ENCODE peak calls at places on chromosomes 12 and 14, in five cellular contexts. Q, Y, S, C and B are unnamed samples.

GRCh38 chr14:39310071-39310470 is 76.4 kb downstream of the MIA2 start:
- DNase-seq in Q (no peak), C (no peak), S (no peak), Y (no peak), B (no peak)

GRCh38 chr12:18394742-18395141 is 133.4 kb downstream of the PIK3C2G start:
- DNase-seq in Q (no peak), S (no peak), C (no peak), Y (no peak), B (no peak)

GRCh38 chr14:90514015-90514398 is 117.2 kb downstream of the CALM1 start:
- DNase-seq in Y (no peak), S (peak; percentile 68), C (no peak), Q (no peak), B (no peak)

GRCh38 chr12:50579757-50580267 is 75.0 kb downstream of the DIP2B start:
- DNase-seq in Q (peak; percentile 51), C (no peak), S (no peak), Y (no peak), B (peak; percentile 25)

GRCh38 chr12:130477701-130478100 is 140.0 kb downstream of the PIWIL1 start:
- DNase-seq in S (no peak), C (no peak), Y (no peak), Q (no peak), B (no peak)

GRCh38 chr14:49997991-49998390 is 105.1 kb downstream of the ARF6 start:
- DNase-seq in S (no peak), Q (no peak), Y (no peak), C (no peak), B (no peak)

GRCh38 chr14:70032447-70032846 is 153.2 kb downstream of the SMOC1 start:
- DNase-seq in Q (no peak), Y (no peak), S (no peak), C (no peak), B (peak; percentile 47)

GRCh38 chr12:22792198-22792597 is 167.2 kb downstream of the ETNK1 start:
- DNase-seq in C (no peak), Y (no peak), Q (no peak), S (no peak), B (no peak)

GRCh38 chr14:65287264-65288131 is 125.0 kb upstream of the FUT8 start:
- DNase-seq in Q (no peak), Y (no peak), S (no peak), C (no peak), B (no peak)

GRCh38 chr14:102775855-102776760 is 1.1 kb upstream of the TRAF3 start:
- DNase-seq in S (peak; percentile 72), Q (peak; percentile 77), Y (no peak), C (peak; percentile 27), B (peak; percentile 75)

GRCh38 chr12:64392221-64392620 is 1.7 kb upstream of the C12orf56 start:
- DNase-seq in S (peak; percentile 49), Y (no peak), Q (peak; percentile 30), C (no peak), B (peak; percentile 54)

GRCh38 chr12:22083167-22083566 is 37.1 kb downstream of the CMAS start:
- DNase-seq in Y (no peak), S (no peak), Q (peak; percentile 19), C (no peak), B (peak; percentile 36)

GRCh38 chr12:1369460-1369859 is 224.9 kb downstream of the FBXL14 start:
- DNase-seq in Y (no peak), S (no peak), Q (no peak), C (no peak), B (no peak)

GRCh38 chr12:116323696-116324386 is 46.3 kb upstream of the MED13L start:
- DNase-seq in S (no peak), Q (no peak), C (no peak), Y (no peak), B (no peak)

GRCh38 chr12:115320967-115321366 is 637.0 kb upstream of the TBX3 start:
- DNase-seq in S (no peak), Q (no peak), Y (no peak), C (no peak), B (no peak)

GRCh38 chr12:124513297-124513867 is 54.0 kb downstream of the NCOR2 start:
- DNase-seq in Q (no peak), C (no peak), Y (no peak), S (no peak), B (no peak)

GRCh38 chr12:124516850-124517249 is 50.6 kb downstream of the NCOR2 start:
- DNase-seq in Y (peak; percentile 34), S (no peak), C (no peak), Q (no peak), B (no peak)

GRCh38 chr12:124514145-124514995 is 53.0 kb downstream of the NCOR2 start:
- DNase-seq in Q (no peak), S (no peak), C (no peak), Y (no peak), B (no peak)

GRCh38 chr12:124515981-124516380 is 51.4 kb downstream of the NCOR2 start:
- DNase-seq in C (no peak), S (no peak), Q (no peak), Y (no peak), B (no peak)

GRCh38 chr12:124514996-124515932 is 52.1 kb downstream of the NCOR2 start:
- DNase-seq in Q (no peak), S (no peak), C (no peak), Y (no peak), B (no peak)
- H3K4me1 ChIP-seq in Q (peaks cover 90% of the 10 kb centered on the region), S (peaks cover 60% of the 10 kb centered on the region), C (peaks cover 66% of the 10 kb centered on the region), Y (peaks cover 83% of the 10 kb centered on the region), B (peaks cover 66% of the 10 kb centered on the region)

GRCh38 chr14:95157195-95157986 is at the start of gene DICER1:
- DNase-seq in Q (peak; percentile 78), S (peak; percentile 98), C (peak; percentile 98), Y (peak; percentile 99), B (peak; percentile 95)

GRCh38 chr14:95156153-95156764 is 1.1 kb downstream of the DICER1 start:
- DNase-seq in C (no peak), S (no peak), Y (no peak), Q (peak; percentile 16), B (no peak)

GRCh38 chr14:95157987-95158712 is 821 bp upstream of the DICER1 start:
- DNase-seq in Q (no peak), Y (no peak), S (no peak), C (no peak), B (peak; percentile 38)

GRCh38 chr14:95155044-95155443 is 2.3 kb downstream of the DICER1 start:
- DNase-seq in Q (no peak), S (no peak), C (no peak), Y (no peak), B (no peak)

GRCh38 chr14:95156765-95157194 is 549 bp downstream of the DICER1 start:
- DNase-seq in Y (peak; percentile 55), C (peak; percentile 46), S (peak; percentile 72), Q (peak; percentile 22), B (peak; percentile 21)
- H3K4me1 ChIP-seq in Y (peaks cover 45% of the 10 kb centered on the region), C (no peaks in the 10 kb centered on the region), S (peaks cover 20% of the 10 kb centered on the region), Q (peaks cover 8% of the 10 kb centered on the region), B (peaks cover 13% of the 10 kb centered on the region)

DNA sequence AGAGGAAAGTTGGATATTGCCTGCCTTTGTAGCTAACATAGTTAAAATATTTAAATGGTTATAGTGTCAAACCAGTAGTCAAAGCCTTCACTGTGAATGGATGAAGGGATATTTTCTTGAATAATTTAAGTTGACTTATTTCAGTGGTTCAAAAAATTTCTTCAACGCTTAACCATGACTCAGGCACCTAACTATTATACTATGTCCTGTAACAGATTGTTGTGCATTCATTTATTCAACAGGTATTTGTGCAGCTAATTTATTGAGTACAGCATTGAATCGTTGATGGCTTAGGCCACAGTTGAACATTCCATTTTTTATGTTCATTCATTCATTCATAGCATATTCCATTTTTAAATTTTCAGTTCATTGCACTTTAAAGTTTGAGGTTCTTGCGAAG is 9.2 kb downstream of the HIF1A start:
- DNase-seq in C (no peak), Q (no peak), S (no peak), Y (no peak), B (no peak)
- H3K4me1 ChIP-seq in C (peaks cover 8% of the 10 kb centered on the region), Q (no peaks in the 10 kb centered on the region), S (peaks cover 10% of the 10 kb centered on the region), Y (peaks cover 33% of the 10 kb centered on the region), B (peaks cover 68% of the 10 kb centered on the region)

GRCh38 chr12:24681570-24681969 is 267.3 kb downstream of the BCAT1 start:
- DNase-seq in Y (no peak), Q (no peak), C (no peak), S (no peak), B (no peak)
- H3K4me1 ChIP-seq in Y (no peaks in the 10 kb centered on the region), Q (no peaks in the 10 kb centered on the region), C (no peaks in the 10 kb centered on the region), S (peaks cover 6% of the 10 kb centered on the region), B (no peaks in the 10 kb centered on the region)

DNA sequence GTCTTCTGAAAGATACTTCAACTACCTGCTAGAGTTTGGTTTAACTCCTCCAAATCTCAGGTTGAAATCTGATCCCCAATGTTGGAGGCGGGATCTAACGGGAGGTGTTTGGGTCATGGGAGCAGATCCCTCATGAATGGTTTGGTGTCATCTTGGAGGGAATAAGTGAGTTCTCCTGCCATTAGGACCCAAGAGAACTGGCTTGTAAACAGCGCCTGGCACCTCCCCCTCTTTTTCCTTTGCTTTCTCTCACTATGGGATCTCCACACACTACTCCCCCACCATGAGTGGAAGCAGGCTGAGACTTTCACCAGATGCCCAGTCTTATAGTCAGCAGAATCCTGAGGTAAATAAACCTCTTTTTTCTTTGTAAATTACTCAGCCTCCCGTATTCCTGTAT is 2.5 kb downstream of the CNIH1 start:
- DNase-seq in Y (no peak), Q (no peak), C (no peak), S (no peak), B (no peak)
- H3K4me1 ChIP-seq in Y (peaks cover 13% of the 10 kb centered on the region), Q (peaks cover 26% of the 10 kb centered on the region), C (peaks cover 8% of the 10 kb centered on the region), S (peaks cover 9% of the 10 kb centered on the region), B (peaks cover 40% of the 10 kb centered on the region)

GRCh38 chr14:60649815-60650381 is 621 bp upstream of the SIX1 start:
- DNase-seq in C (no peak), Q (no peak), S (peak; percentile 15), Y (no peak), B (no peak)

GRCh38 chr14:60648934-60649814 is at the start of gene SIX1:
- DNase-seq in Y (peak; percentile 61), C (peak; percentile 57), Q (peak; percentile 84), S (peak; percentile 84), B (peak; percentile 93)

GRCh38 chr14:60651936-60652673 is 2.8 kb upstream of the SIX1 start:
- DNase-seq in S (peak; percentile 23), Q (no peak), C (no peak), Y (no peak), B (no peak)

GRCh38 chr14:60651051-60651935 is 2.0 kb upstream of the SIX1 start:
- DNase-seq in C (no peak), Q (no peak), S (no peak), Y (no peak), B (no peak)

DNA sequence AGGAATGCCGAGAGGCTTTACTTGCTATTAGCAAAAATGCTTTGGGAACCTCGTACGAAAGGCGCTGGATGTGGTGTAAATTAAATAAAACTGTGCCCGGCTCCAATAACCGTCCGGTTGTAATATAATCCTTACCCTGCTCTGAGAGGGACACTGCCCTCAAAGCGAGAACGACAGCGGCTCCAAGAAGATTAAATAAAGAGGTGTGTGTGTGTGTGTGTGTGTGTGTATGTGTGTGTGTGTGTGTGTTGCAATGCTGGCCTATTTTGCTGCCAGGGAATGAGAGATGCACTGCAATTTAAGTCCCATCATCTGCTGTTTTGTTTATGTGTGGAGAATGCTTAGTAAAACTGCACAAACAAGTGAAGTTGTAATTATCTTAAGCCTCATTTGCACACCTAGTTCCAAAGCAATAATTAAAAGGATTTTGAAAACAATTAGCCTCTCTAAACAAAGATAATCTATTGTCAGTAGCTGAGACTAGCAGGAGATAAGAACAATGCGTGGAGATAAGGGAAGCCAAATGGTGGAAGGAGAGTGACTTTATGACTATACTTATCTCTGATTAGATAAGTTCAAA is 1.2 kb upstream of the SIX1 start:
- DNase-seq in Y (no peak), C (no peak), S (no peak), Q (no peak), B (no peak)
- H3K4me1 ChIP-seq in Y (peaks cover 54% of the 10 kb centered on the region), C (peaks cover 11% of the 10 kb centered on the region), S (peaks cover 6% of the 10 kb centered on the region), Q (peaks cover 16% of the 10 kb centered on the region), B (peaks cover 18% of the 10 kb centered on the region)